ENCODE peak calls at places on chromosomes 13 and 19, in five cellular contexts. S, K, J, B and A are unnamed samples.

GRCh38 chr19:15418112-15418587 is 638 bp downstream of the AKAP8L start:
- DNase-seq in S (peak; percentile 75), K (no peak), J (no peak), B (no peak), A (no peak)

GRCh38 chr13:110685305-110685704 is 20.6 kb downstream of the CARS2 start:
- DNase-seq in S (no peak), K (no peak), J (no peak), B (no peak), A (no peak)

GRCh38 chr19:46350758-46351159 is 3.9 kb downstream of the PPP5C start:
- DNase-seq in S (no peak), K (peak; percentile 34), J (no peak), B (peak; percentile 28), A (no peak)

GRCh38 chr19:13207237-13208130 is 57.3 kb downstream of the IER2 start:
- DNase-seq in S (no peak), K (no peak), J (no peak), B (no peak), A (no peak)

GRCh38 chr13:83221813-83222241 is 660.4 kb downstream of the SLITRK1 start:
- DNase-seq in S (no peak), K (no peak), J (no peak), B (no peak), A (no peak)

GRCh38 chr13:79491715-79492114 is 10.8 kb downstream of the NDFIP2 start:
- DNase-seq in S (no peak), K (no peak), J (no peak), B (no peak), A (no peak)

GRCh38 chr19:37763488-37763887 is 15.9 kb downstream of the ZNF573 start:
- DNase-seq in S (no peak), K (no peak), J (no peak), B (no peak), A (no peak)

GRCh38 chr19:19410553-19411550 is 5.4 kb downstream of the GATAD2A start:
- DNase-seq in S (no peak), K (no peak), J (no peak), B (no peak), A (no peak)

GRCh38 chr19:10936661-10937084 is 8.1 kb downstream of the TIMM29 start:
- DNase-seq in S (peak; percentile 83), K (peak; percentile 58), J (no peak), B (peak; percentile 62), A (no peak)

GRCh38 chr19:47671499-47671898 is 41.7 kb upstream of the EHD2 start:
- DNase-seq in S (no peak), K (no peak), J (no peak), B (no peak), A (no peak)

GRCh38 chr19:33622809-33623511 is 1.2 kb downstream of the CHST8 start:
- DNase-seq in S (no peak), K (no peak), J (no peak), B (no peak), A (no peak)

GRCh38 chr19:33301900-33302174 is 497 bp downstream of the CEBPA start:
- DNase-seq in S (no peak), K (no peak), J (no peak), B (no peak), A (no peak)

GRCh38 chr13:49627831-49628652 is at the start of gene ARL11:
- DNase-seq in S (no peak), K (peak; percentile 98), J (no peak), B (peak; percentile 13), A (no peak)

GRCh38 chr13:89784161-89784809 is 1563.2 kb upstream of the MIR17HG start:
- DNase-seq in S (no peak), K (no peak), J (no peak), B (no peak), A (no peak)

GRCh38 chr19:3690551-3691371 is 9.5 kb downstream of the PIP5K1C start:
- DNase-seq in S (no peak), K (no peak), J (no peak), B (no peak), A (no peak)

GRCh38 chr19:879711-880438 is 13.1 kb downstream of the MED16 start:
- DNase-seq in S (no peak), K (no peak), J (no peak), B (no peak), A (no peak)

GRCh38 chr13:110912651-110913051 is 2.2 kb downstream of the ANKRD10 start:
- DNase-seq in S (no peak), K (peak; percentile 63), J (no peak), B (no peak), A (no peak)

GRCh38 chr13:97496511-97496910 is 62.5 kb downstream of the RAP2A start:
- DNase-seq in S (no peak), K (no peak), J (no peak), B (no peak), A (no peak)

GRCh38 chr13:95341441-95341840 is 40.2 kb upstream of the ABCC4 start:
- DNase-seq in S (no peak), K (no peak), J (no peak), B (no peak), A (no peak)

GRCh38 chr19:46849610-46850009 is 1.0 kb downstream of the AP2S1 start:
- DNase-seq in S (no peak), K (no peak), J (no peak), B (no peak), A (no peak)

GRCh38 chr13:84896128-84896527 is 903.1 kb downstream of the SLITRK6 start:
- DNase-seq in S (peak; percentile 62), K (peak; percentile 75), J (no peak), B (peak; percentile 15), A (no peak)

GRCh38 chr19:49712397-49712859 is 21.5 kb downstream of the CPT1C start:
- DNase-seq in S (no peak), K (no peak), J (no peak), B (no peak), A (peak; percentile 14)

GRCh38 chr13:111323549-111323948 is 3.1 kb downstream of the TEX29 start:
- DNase-seq in S (no peak), K (no peak), J (no peak), B (no peak), A (no peak)

GRCh38 chr13:58056411-58056810 is 424.9 kb downstream of the PCDH17 start:
- DNase-seq in S (no peak), K (no peak), J (no peak), B (no peak), A (no peak)

GRCh38 chr19:28169168-28169862 is 1043.6 kb downstream of the UQCRFS1 start:
- DNase-seq in S (peak; percentile 24), K (no peak), J (no peak), B (no peak), A (no peak)

GRCh38 chr13:74128171-74128767 is 5.9 kb downstream of the KLF12 start:
- DNase-seq in S (no peak), K (no peak), J (no peak), B (no peak), A (no peak)

GRCh38 chr13:111926501-111927180 is 140.3 kb upstream of the SOX1 start:
- DNase-seq in S (peak; percentile 78), K (no peak), J (no peak), B (no peak), A (no peak)

GRCh38 chr19:39411006-39411831 is 1.2 kb upstream of the PLEKHG2 start:
- DNase-seq in S (no peak), K (peak; percentile 41), J (peak; percentile 34), B (no peak), A (no peak)